ENCODE peak calls at places on chromosomes 6 and 20, in eight cellular contexts. X is left lung, P is mammary epithelial cell, C is thoracic aorta, U is heart left ventricle, W is cardiac muscle cell, F is IMR-90, N is tibial artery. T is an unnamed sample.

GRCh38 chr6:44049989-44050871 is 77.0 kb downstream of the MRPL14 start:
- DNase-seq in P (no peak), C (no peak), X (no peak), F (peak; percentile 39), W (no peak), N (no peak), U (peak; percentile 26), T (peak; percentile 47)

GRCh38 chr20:58852559-58853271 is at the start of gene GNAS:
- DNase-seq in X (peak; percentile 83), U (peak; percentile 71), W (peak; percentile 70), C (no peak), N (no peak), F (peak; percentile 60), P (peak; percentile 24), T (peak; percentile 98)

GRCh38 chr6:63272397-63272796 is 47.4 kb downstream of the LGSN start:
- DNase-seq in W (peak; percentile 24), F (peak; percentile 35), U (no peak), C (no peak), N (no peak), X (no peak), P (peak; percentile 6), T (peak; percentile 30)

GRCh38 chr20:50850721-50851286 is 55.9 kb downstream of the BCAS4 start:
- DNase-seq in U (no peak), F (no peak), N (no peak), W (peak; percentile 40), P (no peak), X (no peak), C (no peak), T (peak; percentile 66)

GRCh38 chr6:5567890-5568289 is 306.6 kb downstream of the FARS2 start:
- DNase-seq in C (no peak), N (no peak), X (no peak), P (no peak), F (no peak), W (no peak), U (no peak), T (no peak)

GRCh38 chr6:129607581-129608186 is 102.3 kb downstream of the ARHGAP18 start:
- DNase-seq in N (no peak), X (no peak), C (no peak), P (no peak), W (peak; percentile 33), F (peak; percentile 30), U (no peak), T (no peak)

GRCh38 chr20:24166412-24166811 is 177.8 kb upstream of the GGTLC1 start:
- DNase-seq in U (no peak), W (no peak), F (no peak), P (no peak), C (no peak), N (no peak), X (no peak), T (no peak)

GRCh38 chr20:39716796-39717341 is 754.7 kb downstream of the DHX35 start:
- DNase-seq in W (no peak), X (no peak), U (no peak), N (no peak), C (no peak), F (no peak), P (peak; percentile 10), T (no peak)

GRCh38 chr6:143958839-143959399 is 49.1 kb downstream of the PLAGL1 start:
- DNase-seq in F (no peak), C (no peak), P (no peak), U (no peak), W (no peak), X (peak; percentile 54), N (no peak), T (no peak)

GRCh38 chr6:70763754-70764153 is 96.1 kb downstream of the SMAP1 start:
- DNase-seq in N (no peak), U (no peak), W (no peak), X (no peak), P (peak; percentile 8), F (peak; percentile 18), C (no peak), T (no peak)

GRCh38 chr6:47810885-47811284 is 29.1 kb downstream of the OPN5 start:
- DNase-seq in X (no peak), F (no peak), P (no peak), C (no peak), N (no peak), U (no peak), W (no peak), T (no peak)

GRCh38 chr6:2839195-2839981 is 2.3 kb downstream of the SERPINB1 start:
- DNase-seq in P (peak; percentile 83), U (no peak), N (no peak), C (no peak), W (peak; percentile 77), X (no peak), F (peak; percentile 83), T (peak; percentile 88)

GRCh38 chr20:49850463-49851233 is 38.0 kb downstream of the SLC9A8 start:
- DNase-seq in P (peak; percentile 16), F (no peak), W (no peak), X (no peak), C (no peak), U (no peak), N (no peak), T (no peak)

GRCh38 chr6:22151892-22152291 is 144.9 kb downstream of the PRL start:
- DNase-seq in F (no peak), W (no peak), P (no peak), N (no peak), U (no peak), C (no peak), X (no peak), T (no peak)

GRCh38 chr20:6590891-6591679 is 176.4 kb upstream of the BMP2 start:
- DNase-seq in U (no peak), P (peak; percentile 99), C (no peak), F (peak; percentile 77), N (no peak), W (peak; percentile 69), X (no peak), T (no peak)

GRCh38 chr6:106520711-106521367 is 108.5 kb downstream of the RTN4IP1 start:
- DNase-seq in X (peak; percentile 81), P (no peak), F (no peak), N (no peak), W (no peak), U (peak; percentile 38), C (no peak), T (no peak)

GRCh38 chr20:1185781-1186334 is 1.1 kb upstream of the TMEM74B start:
- DNase-seq in U (peak; percentile 47), W (peak; percentile 53), C (no peak), P (peak; percentile 16), N (no peak), X (no peak), F (peak; percentile 26), T (peak; percentile 93)

GRCh38 chr6:128208851-128209580 is 308.2 kb upstream of the THEMIS start:
- DNase-seq in F (peak; percentile 70), C (no peak), N (no peak), P (peak; percentile 41), X (no peak), W (peak; percentile 53), U (no peak), T (peak; percentile 11)

GRCh38 chr20:52799130-52799529 is 173.0 kb upstream of the TSHZ2 start:
- DNase-seq in P (no peak), C (no peak), U (no peak), W (no peak), F (no peak), X (no peak), N (no peak), T (no peak)

DNA sequence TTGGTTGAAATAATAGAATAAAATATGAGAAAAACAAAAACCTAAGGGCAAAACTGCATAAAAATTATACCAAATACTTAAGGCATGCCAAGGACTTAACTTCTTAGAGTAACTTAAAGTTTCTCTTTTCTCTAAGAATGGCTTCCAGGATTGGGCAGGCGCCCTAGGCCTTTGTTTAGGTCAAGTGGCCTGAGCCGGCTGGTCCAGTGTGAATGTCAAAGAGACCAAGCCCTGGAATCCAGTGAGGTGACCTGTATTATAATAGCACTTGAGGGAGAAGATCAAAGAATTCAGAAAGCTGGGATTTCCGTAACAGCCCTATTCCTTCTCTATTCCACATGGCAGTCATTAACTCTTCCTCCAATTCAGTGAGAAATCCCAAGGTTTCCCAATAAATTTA is 6.6 kb downstream of the METTL24 start:
- DNase-seq in X (no peak), P (no peak), C (no peak), F (no peak), U (no peak), W (no peak), N (no peak), T (no peak)
- H3K4me1 ChIP-seq in X (no peaks in the 10 kb centered on the region), P (no peaks in the 10 kb centered on the region), C (peaks cover 52% of the 10 kb centered on the region), F (no peaks in the 10 kb centered on the region), U (peaks cover 5% of the 10 kb centered on the region), W (peaks cover 49% of the 10 kb centered on the region), N (no peaks in the 10 kb centered on the region), T (no peaks in the 10 kb centered on the region)

DNA sequence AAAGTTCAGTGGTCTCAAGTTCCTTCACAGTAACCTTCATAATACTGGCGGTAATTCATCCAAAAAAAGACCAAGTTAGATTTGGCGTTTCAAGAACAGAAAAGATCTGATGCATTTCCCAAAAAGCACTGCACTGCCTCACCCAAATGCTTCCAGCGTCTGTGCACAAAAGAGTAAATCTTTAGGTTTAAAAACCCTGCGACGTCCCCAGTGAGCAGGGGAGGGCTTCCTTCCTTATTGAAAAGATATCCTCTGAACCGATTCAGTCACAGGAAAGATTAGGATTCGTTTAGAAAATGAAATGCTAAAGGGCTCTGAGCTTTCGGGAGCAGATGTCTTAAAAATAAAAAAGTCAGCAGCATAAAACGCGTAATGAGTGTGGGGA is 654 bp downstream of the TBC1D7 start:
- DNase-seq in P (no peak), C (no peak), X (no peak), N (no peak), F (no peak), U (no peak), W (no peak), T (no peak)
- TF ChIP-seq CTCF in P (no peak), C (no peak), X (no peak), N (no peak), F (no peak), U (no peak), W (no peak), T (no peak)

GRCh38 chr20:48752963-48753362 is 74.8 kb downstream of the PREX1 start:
- DNase-seq in W (no peak), N (no peak), U (no peak), F (no peak), C (no peak), P (no peak), X (no peak), T (peak; percentile 54)
- H3K4me1 ChIP-seq in W (no peaks in the 10 kb centered on the region), N (no peaks in the 10 kb centered on the region), U (peaks cover 9% of the 10 kb centered on the region), F (no peaks in the 10 kb centered on the region), C (peaks cover 20% of the 10 kb centered on the region), P (no peaks in the 10 kb centered on the region), X (peaks cover 96% of the 10 kb centered on the region), T (no peaks in the 10 kb centered on the region)

GRCh38 chr20:61254881-61255589 is 3.0 kb downstream of the CDH4 start:
- DNase-seq in F (peak; percentile 57), C (no peak), P (peak; percentile 80), W (no peak), U (no peak), X (no peak), N (no peak), T (peak; percentile 92)

GRCh38 chr20:61252601-61253263 is 671 bp downstream of the CDH4 start:
- DNase-seq in W (peak; percentile 35), C (no peak), N (no peak), P (peak; percentile 32), U (no peak), X (no peak), F (peak; percentile 9), T (peak; percentile 95)

GRCh38 chr20:61253640-61254511 is 1.8 kb downstream of the CDH4 start:
- DNase-seq in F (peak; percentile 27), P (peak; percentile 23), N (no peak), C (no peak), W (peak; percentile 18), X (no peak), U (no peak), T (peak; percentile 92)

GRCh38 chr20:61251529-61252393 is at the start of gene CDH4:
- DNase-seq in X (no peak), W (peak; percentile 13), N (no peak), U (no peak), C (no peak), P (peak; percentile 53), F (no peak), T (no peak)

GRCh38 chr20:61253264-61253639 is 1.2 kb downstream of the CDH4 start:
- DNase-seq in U (no peak), P (no peak), C (no peak), F (peak; percentile 45), X (no peak), N (no peak), W (peak; percentile 25), T (peak; percentile 96)
- TF ChIP-seq CTCF in U (peak; percentile 16), P (peak; percentile 52), C (no peak), F (peak; percentile 32), X (no peak), N (no peak), W (peak; percentile 25), T (no peak)